ENCODE peak calls at places on chromosomes 4 and X, in eight cellular contexts. N is NCI-H146; Z is neuronal stem cell; M is stimulated activated CD8-positive, alpha-beta memory T cell treated with anti-CD3 and anti-CD28 coated beads, Interleukin-7, amount 100 ng/mL, for 24 hours; Q is stimulated activated naive CD4-positive, alpha-beta T cell treated with Interleukin-2 at 50 U/mL for 16 hours; B is head of caudate nucleus; P is T-helper 9 cell; L is Right ventricle myocardium superior. E is an unnamed sample.

GRCh38 chr4:108292229-108292628 is 123.5 kb upstream of the LEF1 start:
- DNase-seq in L (no peak), P (no peak), N (no peak), Z (no peak), M (no peak), Q (no peak), B (no peak), E (no peak)

GRCh38 chrX:45385767-45386166 is 185.1 kb upstream of the DIPK2B start:
- DNase-seq in L (no peak), M (no peak), B (no peak), P (no peak), Z (no peak), N (no peak), Q (no peak), E (no peak)

GRCh38 chrX:31007347-31007746 is 64.5 kb downstream of the FTHL17 start:
- DNase-seq in N (no peak), M (no peak), B (no peak), Z (no peak), Q (no peak), P (no peak), L (no peak), E (no peak)

GRCh38 chrX:53606456-53606855 is 80.1 kb downstream of the HUWE1 start:
- DNase-seq in P (no peak), B (no peak), Q (no peak), Z (no peak), M (no peak), L (no peak), N (no peak), E (no peak)

GRCh38 chr4:152996101-152996500 is 60.0 kb downstream of the FHDC1 start:
- DNase-seq in P (no peak), B (no peak), Q (no peak), M (no peak), L (no peak), N (no peak), Z (no peak), E (peak)

GRCh38 chrX:19303216-19303880 is 40.4 kb upstream of the PDHA1 start:
- DNase-seq in P (no peak), Z (no peak), N (no peak), M (no peak), L (peak), Q (no peak), B (no peak), E (no peak)

GRCh38 chr4:185086053-185086452 is 57.0 kb upstream of the SLC25A4 start:
- DNase-seq in Q (no peak), L (no peak), B (no peak), P (no peak), M (no peak), Z (no peak), N (no peak), E (no peak)

GRCh38 chr4:25467843-25468242 is 90.8 kb downstream of the ANAPC4 start:
- DNase-seq in P (no peak), Z (no peak), N (no peak), L (no peak), M (no peak), Q (no peak), B (no peak), E (no peak)

GRCh38 chrX:120839506-120839905 is 36.2 kb downstream of the CT47B1 start:
- DNase-seq in N (no peak), P (no peak), M (no peak), Z (no peak), L (no peak), Q (no peak), B (no peak), E (no peak)

GRCh38 chrX:7027071-7027470 is 120.4 kb upstream of the STS start:
- DNase-seq in M (no peak), Q (no peak), L (no peak), N (no peak), B (no peak), Z (no peak), P (no peak), E (no peak)

GRCh38 chrX:103215768-103216085 is 819 bp downstream of the BEX4 start:
- DNase-seq in M (no peak), Z (peak), L (no peak), P (no peak), B (no peak), N (peak), Q (no peak), E (peak)

GRCh38 chr4:43763029-43763610 is 685.5 kb downstream of the KCTD8 start:
- DNase-seq in Z (no peak), L (no peak), N (no peak), M (no peak), Q (no peak), B (no peak), P (no peak), E (peak)

GRCh38 chrX:7638053-7638452 is 204.9 kb upstream of the VCX start:
- DNase-seq in P (no peak), B (no peak), L (no peak), M (no peak), Z (no peak), N (no peak), Q (no peak), E (no peak)

GRCh38 chr4:185849543-185850185 is 37.7 kb upstream of the SORBS2 start:
- DNase-seq in M (no peak), N (no peak), L (peak), B (no peak), P (no peak), Q (no peak), Z (no peak), E (no peak)

GRCh38 chr4:88110826-88111225 is 47.6 kb downstream of the ABCG2 start:
- DNase-seq in Q (no peak), P (no peak), B (no peak), Z (no peak), N (no peak), M (no peak), L (no peak), E (no peak)

GRCh38 chr4:149347139-149347538 is 468.5 kb downstream of the IQCM start:
- DNase-seq in L (no peak), P (no peak), B (no peak), N (no peak), M (no peak), Z (no peak), Q (no peak), E (no peak)

GRCh38 chr4:113384600-113384999 is 335.1 kb downstream of the ANK2 start:
- DNase-seq in Q (no peak), Z (no peak), M (no peak), B (no peak), N (no peak), L (no peak), P (no peak), E (no peak)

GRCh38 chr4:144705861-144706590 is 60.1 kb downstream of the HHIP start:
- DNase-seq in N (no peak), B (no peak), M (no peak), P (no peak), Q (no peak), L (no peak), Z (peak), E (no peak)

GRCh38 chrX:155877288-155877687 is 3.9 kb upstream of the VAMP7 start:
- DNase-seq in N (no peak), Q (no peak), M (no peak), B (no peak), Z (no peak), P (no peak), L (no peak), E (no peak)

GRCh38 chrX:39725928-39726619 is 371.7 kb downstream of the BCOR start:
- DNase-seq in N (no peak), M (no peak), L (no peak), P (no peak), Q (no peak), Z (no peak), B (no peak), E (no peak)

GRCh38 chr4:16289872-16290554 is 63.7 kb upstream of the TAPT1 start:
- DNase-seq in L (no peak), Z (peak), B (no peak), N (peak), P (no peak), Q (no peak), M (no peak), E (peak)

GRCh38 chrX:19684265-19684664 is 169.0 kb upstream of the MAP3K15 start:
- DNase-seq in L (no peak), P (no peak), N (no peak), B (no peak), Q (no peak), M (no peak), Z (no peak), E (no peak)

GRCh38 chr4:36508390-36508789 is 227.0 kb downstream of the DTHD1 start:
- DNase-seq in Q (no peak), Z (no peak), N (no peak), M (no peak), B (no peak), P (no peak), L (no peak), E (no peak)

GRCh38 chr4:20529681-20530080 is 170.6 kb upstream of the PACRGL start:
- DNase-seq in M (no peak), N (no peak), L (no peak), Q (no peak), Z (no peak), P (no peak), B (no peak), E (no peak)

GRCh38 chr4:61545902-61546498 is 345.9 kb downstream of the ADGRL3 start:
- DNase-seq in B (no peak), P (no peak), Q (no peak), M (no peak), L (no peak), N (no peak), Z (no peak), E (no peak)

GRCh38 chr4:16890651-16891050 is 7.8 kb downstream of the LDB2 start:
- DNase-seq in N (no peak), Q (no peak), B (no peak), M (no peak), Z (no peak), P (no peak), L (no peak), E (no peak)

GRCh38 chr4:106987314-106987713 is 48.8 kb downstream of the DKK2 start:
- DNase-seq in Q (no peak), M (no peak), N (no peak), B (no peak), Z (no peak), P (no peak), L (no peak), E (no peak)

GRCh38 chr4:94690851-94691254 is 66.9 kb upstream of the BMPR1B start:
- DNase-seq in M (no peak), L (no peak), P (no peak), Z (no peak), N (no peak), Q (no peak), B (no peak), E (no peak)

GRCh38 chr4:76897522-76898384 is at the start of gene SOWAHB:
- DNase-seq in M (no peak), P (peak), N (peak), L (peak), Q (peak), Z (peak), B (no peak), E (peak)

GRCh38 chr4:17511041-17511949 is 595 bp downstream of the QDPR start:
- DNase-seq in Q (peak), N (peak), L (peak), B (peak), Z (peak), M (peak), P (no peak), E (peak)

GRCh38 chrX:10242036-10242435 is 85.3 kb downstream of the CLCN4 start:
- DNase-seq in B (no peak), M (no peak), L (no peak), P (no peak), Z (no peak), N (no peak), Q (no peak), E (no peak)

GRCh38 chrX:81316163-81316562 is 114.3 kb downstream of the SH3BGRL start:
- DNase-seq in B (no peak), Q (no peak), M (no peak), L (no peak), N (no peak), Z (no peak), P (no peak), E (no peak)

GRCh38 chrX:12890467-12890866 is 16.0 kb upstream of the TLR8 start:
- DNase-seq in L (no peak), Z (no peak), P (no peak), N (no peak), M (no peak), B (no peak), Q (no peak), E (no peak)

GRCh38 chr4:138558886-138559285 is 316.7 kb upstream of the SLC7A11 start:
- DNase-seq in P (no peak), B (no peak), Z (no peak), N (no peak), M (no peak), Q (no peak), L (no peak), E (no peak)

GRCh38 chr4:180589575-180589974 is 1653.6 kb upstream of the TENM3 start:
- DNase-seq in M (no peak), N (no peak), Q (no peak), B (no peak), L (no peak), Z (no peak), P (no peak), E (no peak)

GRCh38 chr4:101042847-101043246 is 304.5 kb downstream of the PPP3CA start:
- DNase-seq in P (no peak), Z (no peak), L (no peak), Q (no peak), B (no peak), N (no peak), M (no peak), E (no peak)

GRCh38 chr4:27318740-27319139 is 458.1 kb downstream of the STIM2 start:
- DNase-seq in N (peak), Q (no peak), Z (peak), P (no peak), B (peak), L (no peak), M (no peak), E (no peak)

GRCh38 chrX:72054776-72055495 is 76.8 kb downstream of the RTL5 start:
- DNase-seq in P (no peak), Q (no peak), N (no peak), M (no peak), Z (no peak), L (no peak), B (peak), E (peak)

GRCh38 chrX:85375333-85375738 is 4.1 kb downstream of the POF1B start:
- DNase-seq in M (no peak), N (peak), B (no peak), L (no peak), P (no peak), Z (no peak), Q (no peak), E (no peak)

E was measured in cerebellum.